ENCODE peak calls at places on chromosome 19, in eight cellular contexts. One of them, this sample, is unnamed.

GRCh38 chr19:34480971-34481821 is at the start of gene WTIP:
- DNase-seq in thoracic aorta: peak
- DNase-seq in AG20443: peak
- DNase-seq in putamen: no peak
- DNase-seq in GM13977: peak
- DNase-seq in HEK293T: peak
- DNase-seq in SK-N-DZ: no peak
- DNase-seq in GDM1: no peak
- DNase-seq in this sample: peak

GRCh38 chr19:10346509-10346908 is 7.1 kb upstream of the ICAM3 start:
- DNase-seq in putamen: no peak
- DNase-seq in GM13977: no peak
- DNase-seq in AG20443: no peak
- DNase-seq in GDM1: no peak
- DNase-seq in HEK293T: no peak
- DNase-seq in SK-N-DZ: no peak
- DNase-seq in thoracic aorta: no peak
- DNase-seq in this sample: no peak

GRCh38 chr19:13091400-13092161 is 11.1 kb downstream of the LYL1 start:
- DNase-seq in putamen: peak
- DNase-seq in GDM1: no peak
- DNase-seq in SK-N-DZ: no peak
- DNase-seq in GM13977: no peak
- DNase-seq in HEK293T: no peak
- DNase-seq in AG20443: peak
- DNase-seq in thoracic aorta: peak
- DNase-seq in this sample: peak

GRCh38 chr19:1304197-1304924 is 18.7 kb downstream of the EFNA2 start:
- DNase-seq in HEK293T: no peak
- DNase-seq in GM13977: no peak
- DNase-seq in AG20443: no peak
- DNase-seq in GDM1: no peak
- DNase-seq in putamen: no peak
- DNase-seq in thoracic aorta: no peak
- DNase-seq in SK-N-DZ: no peak
- DNase-seq in this sample: no peak

GRCh38 chr19:42989851-42990250 is 36.4 kb downstream of the PSG11 start:
- DNase-seq in GDM1: no peak
- DNase-seq in thoracic aorta: no peak
- DNase-seq in SK-N-DZ: no peak
- DNase-seq in putamen: no peak
- DNase-seq in GM13977: no peak
- DNase-seq in AG20443: no peak
- DNase-seq in HEK293T: no peak
- DNase-seq in this sample: no peak

GRCh38 chr19:6611441-6611852 is 20.5 kb upstream of the CD70 start:
- DNase-seq in HEK293T: no peak
- DNase-seq in GM13977: no peak
- DNase-seq in AG20443: peak
- DNase-seq in putamen: no peak
- DNase-seq in SK-N-DZ: no peak
- DNase-seq in GDM1: no peak
- DNase-seq in thoracic aorta: no peak
- DNase-seq in this sample: peak

GRCh38 chr19:15979293-15979692 is 30.5 kb downstream of the OR10H4 start:
- DNase-seq in putamen: no peak
- DNase-seq in thoracic aorta: no peak
- DNase-seq in HEK293T: no peak
- DNase-seq in GDM1: no peak
- DNase-seq in AG20443: no peak
- DNase-seq in SK-N-DZ: no peak
- DNase-seq in GM13977: no peak
- DNase-seq in this sample: no peak

GRCh38 chr19:628168-628567 is 5.2 kb downstream of the POLRMT start:
- DNase-seq in AG20443: no peak
- DNase-seq in HEK293T: no peak
- DNase-seq in thoracic aorta: no peak
- DNase-seq in putamen: no peak
- DNase-seq in GDM1: no peak
- DNase-seq in GM13977: no peak
- DNase-seq in SK-N-DZ: no peak
- DNase-seq in this sample: no peak

GRCh38 chr19:40690699-40691420 is 409 bp upstream of the NUMBL start:
- DNase-seq in HEK293T: peak
- DNase-seq in thoracic aorta: peak
- DNase-seq in AG20443: peak
- DNase-seq in GDM1: peak
- DNase-seq in putamen: peak
- DNase-seq in SK-N-DZ: peak
- DNase-seq in GM13977: peak
- DNase-seq in this sample: peak

GRCh38 chr19:7292352-7292949 is 1.8 kb downstream of the INSR start:
- DNase-seq in SK-N-DZ: no peak
- DNase-seq in HEK293T: no peak
- DNase-seq in thoracic aorta: no peak
- DNase-seq in AG20443: no peak
- DNase-seq in putamen: no peak
- DNase-seq in GDM1: no peak
- DNase-seq in GM13977: peak
- DNase-seq in this sample: no peak

GRCh38 chr19:55369651-55370304 is 485 bp downstream of the IL11 start:
- DNase-seq in thoracic aorta: no peak
- DNase-seq in GM13977: peak
- DNase-seq in AG20443: peak
- DNase-seq in GDM1: no peak
- DNase-seq in putamen: no peak
- DNase-seq in HEK293T: peak
- DNase-seq in SK-N-DZ: peak
- DNase-seq in this sample: peak

GRCh38 chr19:51546107-51546649 is 14.7 kb upstream of the SIGLEC6 start:
- DNase-seq in AG20443: no peak
- DNase-seq in HEK293T: no peak
- DNase-seq in GDM1: no peak
- DNase-seq in putamen: no peak
- DNase-seq in thoracic aorta: no peak
- DNase-seq in GM13977: no peak
- DNase-seq in SK-N-DZ: no peak
- DNase-seq in this sample: no peak